ENCODE peak calls at places on chromosome 7, in seven cellular contexts. O, V, W, X, B, Q and U are unnamed samples.

GRCh38 chr7:3721422-3721821 is 420.4 kb downstream of the SDK1 start:
- DNase-seq in X (no peak), O (no peak), V (no peak), Q (no peak), W (no peak), B (no peak), U (no peak)

GRCh38 chr7:101817031-101817929 is at the start of gene CUX1:
- DNase-seq in Q (peak; percentile 68), O (no peak), V (peak; percentile 64), B (no peak), W (no peak), X (no peak), U (peak; percentile 36)

GRCh38 chr7:151010307-151011096 is 13.8 kb downstream of the ATG9B start:
- DNase-seq in W (peak; percentile 27), O (no peak), V (no peak), B (peak; percentile 52), X (no peak), Q (no peak), U (no peak)

GRCh38 chr7:81081626-81082025 is 162.8 kb upstream of the SEMA3C start:
- DNase-seq in B (peak; percentile 40), W (no peak), V (no peak), O (no peak), Q (no peak), X (no peak), U (no peak)

GRCh38 chr7:5232485-5232837 is 42.4 kb downstream of the WIPI2 start:
- DNase-seq in B (no peak), V (peak; percentile 24), X (no peak), O (no peak), Q (no peak), W (no peak), U (no peak)

GRCh38 chr7:17535776-17536175 is 237.3 kb downstream of the AHR start:
- DNase-seq in O (no peak), W (no peak), X (no peak), Q (no peak), V (no peak), B (peak; percentile 54), U (no peak)

GRCh38 chr7:124009321-124009720 is 23.5 kb downstream of the TMEM229A start:
- DNase-seq in W (no peak), X (no peak), V (no peak), Q (no peak), O (no peak), B (no peak), U (no peak)

GRCh38 chr7:88452648-88453047 is 146.0 kb upstream of the STEAP4 start:
- DNase-seq in B (no peak), V (no peak), X (no peak), O (no peak), W (no peak), Q (no peak), U (no peak)

GRCh38 chr7:151607464-151607867 is 87.8 kb upstream of the RHEB start:
- DNase-seq in X (no peak), Q (no peak), W (peak; percentile 71), B (peak; percentile 49), O (no peak), V (no peak), U (no peak)

GRCh38 chr7:107661081-107661864 is 645 bp downstream of the SLC26A4 start:
- DNase-seq in V (peak; percentile 63), W (peak; percentile 40), O (peak; percentile 47), Q (peak; percentile 73), X (no peak), B (peak; percentile 65), U (peak; percentile 44)

GRCh38 chr7:94050046-94050445 is 45.9 kb upstream of the BET1 start:
- DNase-seq in Q (no peak), B (no peak), W (no peak), O (no peak), V (no peak), X (no peak), U (no peak)

GRCh38 chr7:149060161-149060560 is 30.4 kb downstream of the ZNF786 start:
- DNase-seq in Q (no peak), O (no peak), V (no peak), B (peak; percentile 9), X (no peak), W (no peak), U (no peak)

GRCh38 chr7:141355057-141355456 is 196.2 kb upstream of the AGK start:
- DNase-seq in B (peak; percentile 26), O (no peak), V (no peak), W (no peak), Q (no peak), X (no peak), U (no peak)

GRCh38 chr7:136138991-136139390 is 161.8 kb upstream of the MTPN start:
- DNase-seq in V (no peak), X (no peak), Q (no peak), B (no peak), W (no peak), O (no peak), U (no peak)

GRCh38 chr7:157113607-157114006 is 25.1 kb upstream of the UBE3C start:
- DNase-seq in V (no peak), X (no peak), O (no peak), B (no peak), W (no peak), Q (no peak), U (no peak)

GRCh38 chr7:20075415-20075814 is 141.8 kb downstream of the MACC1 start:
- DNase-seq in B (no peak), V (no peak), Q (no peak), W (no peak), X (no peak), O (no peak), U (no peak)

GRCh38 chr7:147525295-147525694 is 1065.3 kb upstream of the C7orf33 start:
- DNase-seq in B (no peak), Q (no peak), X (no peak), V (no peak), W (no peak), O (no peak), U (no peak)

GRCh38 chr7:1210321-1210978 is 22.2 kb upstream of the UNCX start:
- DNase-seq in V (no peak), O (no peak), B (peak; percentile 22), Q (no peak), X (no peak), W (no peak), U (no peak)

DNA sequence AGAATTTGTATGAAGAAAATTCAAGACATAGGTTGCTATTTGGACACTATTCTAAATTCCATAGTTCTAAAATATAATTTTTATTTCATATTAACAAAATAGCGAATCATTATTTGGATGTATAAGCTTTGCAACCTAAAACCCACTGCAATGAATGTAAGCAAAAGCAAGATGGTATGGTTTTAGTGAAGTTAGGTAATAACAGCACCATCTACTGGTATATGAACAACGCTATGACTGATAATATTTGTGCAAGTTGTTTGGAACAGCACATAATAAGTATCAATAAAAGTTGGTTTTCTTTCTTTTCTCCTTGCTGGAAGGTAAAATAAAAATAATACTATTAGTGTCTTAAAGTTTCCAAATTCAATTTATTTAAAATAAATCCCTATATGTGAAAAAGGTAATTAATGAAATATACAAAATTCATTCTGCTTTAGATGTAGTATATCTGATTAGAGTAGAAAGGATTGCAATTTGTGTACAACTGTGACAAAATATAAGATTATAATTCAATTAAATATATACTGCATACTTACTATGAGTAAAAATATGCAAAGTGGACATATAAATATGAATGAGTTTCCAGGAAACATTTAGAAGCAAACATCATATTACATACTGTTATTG is 79.0 kb upstream of the LSM8 start:
- DNase-seq in Q (no peak), B (peak; percentile 14), O (no peak), V (no peak), W (no peak), X (no peak), U (no peak)
- TF ChIP-seq CTCF in Q (no peak), B (peak; percentile 35), O (peak; percentile 3), V (peak; percentile 30), W (peak; percentile 66), X (peak; percentile 32), U (peak; percentile 53)

DNA sequence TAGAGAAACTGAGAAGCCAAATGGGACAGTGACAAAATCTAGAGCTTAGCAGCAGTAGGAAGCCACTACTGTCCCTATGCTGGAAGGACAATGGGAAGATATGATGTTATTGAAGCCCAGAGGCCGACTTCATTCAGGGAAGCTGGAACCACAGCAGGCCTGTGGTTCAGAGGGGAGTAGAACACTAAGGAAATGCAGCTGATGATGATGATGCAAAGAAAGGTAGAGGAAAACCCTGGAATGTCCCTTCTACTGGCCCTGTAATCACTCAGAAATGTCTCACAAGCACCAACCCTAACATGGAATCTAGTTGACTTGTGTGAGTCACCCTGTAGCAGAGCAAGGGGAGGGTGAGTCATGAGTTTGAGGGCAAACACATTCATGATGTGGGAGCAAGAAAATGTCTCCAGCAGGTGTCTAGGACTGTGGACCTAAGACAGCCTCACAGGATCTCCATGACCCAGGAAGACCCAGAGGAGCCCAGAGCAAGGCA is 37.1 kb upstream of the LRRC17 start:
- DNase-seq in Q (peak; percentile 77), B (peak; percentile 94), W (peak; percentile 98), V (no peak), O (no peak), X (no peak), U (no peak)
- TF ChIP-seq CTCF in Q (no peak), B (no peak), W (no peak), V (no peak), O (no peak), X (no peak), U (no peak)

DNA sequence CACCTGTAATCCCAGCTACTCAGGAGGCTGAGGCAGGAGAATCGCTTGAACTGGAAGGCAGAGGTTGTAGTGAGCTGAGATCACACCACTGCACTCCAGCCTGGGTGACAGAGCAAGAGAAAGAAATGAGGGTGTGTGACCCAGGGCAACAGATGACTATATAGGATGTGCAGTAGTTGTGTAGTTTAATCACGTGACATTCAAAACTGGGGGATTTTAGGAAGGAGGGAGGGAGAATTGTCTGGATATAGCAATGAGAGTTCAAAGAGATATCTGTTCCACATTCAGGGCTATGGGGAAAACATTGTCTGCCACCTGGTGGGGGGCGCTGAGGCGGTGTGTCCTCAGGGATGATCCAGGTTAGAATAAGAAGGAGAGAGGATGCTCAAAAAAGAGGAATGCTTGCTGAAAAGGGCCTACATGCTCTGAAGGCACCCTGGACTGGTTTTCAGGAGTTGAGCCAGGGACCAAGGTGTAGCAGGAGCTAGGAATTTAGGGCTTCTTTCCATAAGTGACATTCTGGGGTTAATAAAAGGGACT is 7.8 kb upstream of the ZYX start:
- DNase-seq in X (no peak), Q (no peak), W (no peak), V (no peak), B (no peak), O (no peak), U (no peak)
- TF ChIP-seq CTCF in X (no peak), Q (no peak), W (peak; percentile 27), V (no peak), B (no peak), O (no peak), U (peak; percentile 2)

DNA sequence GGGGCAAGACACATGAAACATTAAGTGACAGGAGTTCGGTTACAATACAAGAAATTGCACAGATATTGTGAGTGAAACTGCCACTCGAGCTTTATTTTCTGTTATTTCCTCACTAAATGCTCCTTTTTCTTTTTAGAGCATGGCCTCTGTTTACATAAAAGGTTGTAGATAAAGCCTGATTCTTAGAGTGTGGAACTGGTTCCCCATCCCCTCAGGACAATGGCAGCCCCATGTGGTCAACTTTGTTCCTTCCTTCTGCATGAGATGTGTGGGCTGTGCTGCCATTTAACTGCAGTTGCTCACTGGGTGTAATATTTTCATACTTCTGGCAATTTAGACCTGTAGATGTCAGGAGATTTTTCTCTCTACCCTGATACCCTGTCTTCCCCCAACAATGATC is 70.2 kb downstream of the LRGUK start:
- DNase-seq in W (no peak), X (no peak), B (no peak), Q (no peak), V (no peak), O (no peak), U (no peak)
- TF ChIP-seq CTCF in W (no peak), X (no peak), B (no peak), Q (no peak), V (no peak), O (no peak), U (no peak)

GRCh38 chr7:155349601-155350331 is 52.1 kb downstream of the INSIG1 start:
- DNase-seq in Q (no peak), O (no peak), X (no peak), V (peak; percentile 44), B (no peak), W (no peak), U (no peak)
- TF ChIP-seq CTCF in Q (no peak), O (no peak), X (no peak), V (no peak), B (no peak), W (no peak), U (no peak)